ENCODE peak calls at places on chromosome 9, in four cellular contexts. F, E, A and Q are unnamed samples. For H3K79me2, the result is how much of the 10 kb centered on the place peaks cover.

GRCh38 chr9:84669293-84670105 is at the start of gene NTRK2:
- DNase-seq in A (no peak), E (peak), F (peak), Q (no peak)

GRCh38 chr9:6782378-6782777 is 24.6 kb downstream of the KDM4C start:
- DNase-seq in F (no peak), A (no peak), E (no peak), Q (no peak)

GRCh38 chr9:74277532-74277931 is 219.6 kb upstream of the RORB start:
- DNase-seq in F (no peak), A (no peak), E (no peak), Q (no peak)

GRCh38 chr9:21744874-21745273 is 57.6 kb upstream of the MTAP start:
- DNase-seq in A (no peak), F (no peak), E (peak), Q (no peak)

GRCh38 chr9:96487030-96487396 is 37.0 kb downstream of the HABP4 start:
- DNase-seq in F (no peak), E (no peak), A (no peak), Q (no peak)

GRCh38 chr9:92001244-92001643 is 51.2 kb upstream of the ROR2 start:
- DNase-seq in A (no peak), E (peak), F (no peak), Q (no peak)

GRCh38 chr9:137163101-137163661 is 6.7 kb downstream of the LRRC26 start:
- DNase-seq in A (peak), E (peak), F (no peak), Q (no peak)

GRCh38 chr9:9102295-9102694 is 1302.7 kb upstream of the DMAC1 start:
- DNase-seq in F (no peak), A (no peak), E (no peak), Q (no peak)

GRCh38 chr9:76987594-76988200 is 31.8 kb upstream of the FOXB2 start:
- DNase-seq in E (peak), A (peak), F (peak), Q (peak)

GRCh38 chr9:76516871-76517270 is 57.9 kb downstream of the GCNT1 start:
- DNase-seq in E (no peak), A (no peak), F (no peak), Q (no peak)

GRCh38 chr9:114790521-114790920 is 15.3 kb downstream of the TNFSF15 start:
- DNase-seq in A (no peak), E (no peak), F (peak), Q (no peak)

GRCh38 chr9:91900057-91900816 is 49.8 kb downstream of the ROR2 start:
- DNase-seq in E (peak), F (no peak), A (no peak), Q (no peak)

GRCh38 chr9:91421022-91421765 is 2.4 kb downstream of the NFIL3 start:
- DNase-seq in E (peak), A (no peak), F (no peak), Q (no peak)

GRCh38 chr9:94631599-94631998 is 7.7 kb downstream of the FBP1 start:
- DNase-seq in E (no peak), A (no peak), F (no peak), Q (no peak)

GRCh38 chr9:20838218-20838617 is 154.2 kb downstream of the FOCAD start:
- DNase-seq in E (peak), F (peak), A (no peak), Q (no peak)

GRCh38 chr9:131266301-131267229 is 9.7 kb downstream of the FAM78A start:
- DNase-seq in A (no peak), F (no peak), E (no peak), Q (no peak)

GRCh38 chr9:105694848-105695581 is 674 bp downstream of the TMEM38B start:
- DNase-seq in E (peak), F (peak), A (no peak), Q (peak)

GRCh38 chr9:33139421-33140228 is 27.5 kb downstream of the B4GALT1 start:
- DNase-seq in F (peak), E (peak), A (no peak), Q (no peak)

GRCh38 chr9:115212832-115213231 is 94.9 kb upstream of the TNC start:
- DNase-seq in E (no peak), A (no peak), F (no peak), Q (peak)

GRCh38 chr9:123460091-123460490 is 104.1 kb downstream of the CRB2 start:
- DNase-seq in F (peak), E (peak), A (no peak), Q (no peak)

GRCh38 chr9:35914307-35914807 is 5.1 kb downstream of the SPAAR start:
- DNase-seq in E (peak), F (no peak), A (no peak), Q (peak)

GRCh38 chr9:126953089-126953809 is 38.7 kb downstream of the RALGPS1 start:
- DNase-seq in F (peak), E (peak), A (no peak), Q (no peak)

GRCh38 chr9:128051932-128052734 is 15.0 kb downstream of the NAIF1 start:
- DNase-seq in A (peak), E (no peak), F (no peak), Q (peak)

GRCh38 chr9:123562844-123563346 is 206.9 kb downstream of the CRB2 start:
- DNase-seq in E (peak), F (peak), A (no peak), Q (no peak)

GRCh38 chr9:70260007-70260443 is 1.2 kb downstream of the SMC5 start:
- DNase-seq in E (no peak), F (no peak), A (no peak), Q (no peak)

GRCh38 chr9:21688108-21689102 is 114.0 kb upstream of the MTAP start:
- DNase-seq in A (no peak), E (peak), F (peak), Q (no peak)

GRCh38 chr9:75588808-75589207 is 301.7 kb upstream of the PCSK5 start:
- DNase-seq in F (no peak), E (peak), A (no peak), Q (peak)

GRCh38 chr9:133930046-133931015 is 61.8 kb downstream of the VAV2 start:
- DNase-seq in F (no peak), A (no peak), E (no peak), Q (no peak)

GRCh38 chr9:115369322-115369957 is 251.5 kb upstream of the TNC start:
- DNase-seq in F (peak), A (no peak), E (peak), Q (no peak)

DNA sequence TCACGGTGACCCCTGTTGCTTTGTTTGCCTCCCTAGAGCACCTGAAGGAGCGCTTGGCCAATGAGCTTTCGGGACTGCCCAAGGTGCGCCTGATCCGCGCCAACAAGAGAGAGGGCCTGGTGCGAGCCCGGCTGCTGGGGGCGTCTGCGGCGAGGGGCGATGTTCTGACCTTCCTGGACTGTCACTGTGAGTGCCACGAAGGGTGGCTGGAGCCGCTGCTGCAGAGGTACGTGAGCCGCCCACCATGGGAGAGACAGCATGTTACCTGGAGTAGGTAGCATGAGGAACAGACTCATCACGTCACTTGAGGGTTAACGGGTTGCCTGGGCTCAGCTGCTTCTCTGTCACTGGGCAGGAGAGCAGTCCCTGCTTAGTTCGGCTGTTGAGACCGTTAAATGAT is 19.2 kb downstream of the GALNT12 start:
- DNase-seq in E (no peak), A (no peak), F (no peak), Q (no peak)
- H3K79me2 ChIP-seq in E (under half), A (under half), F (under half), Q (under half)

GRCh38 chr9:89425024-89425805 is 72.7 kb downstream of the SEMA4D start:
- DNase-seq in A (no peak), F (no peak), E (no peak), Q (no peak)
- H3K79me2 ChIP-seq in A (under half), F (under half), E (under half), Q (under half)

GRCh38 chr9:130001185-130001584 is 41.8 kb downstream of the FNBP1 start:
- DNase-seq in E (no peak), F (no peak), A (no peak), Q (no peak)
- H3K79me2 ChIP-seq in E (half or more), F (under half), A (under half), Q (half or more)

GRCh38 chr9:2055203-2055658 is 40.1 kb downstream of the SMARCA2 start:
- DNase-seq in A (no peak), E (peak), F (peak), Q (no peak)
- H3K79me2 ChIP-seq in A (under half), E (under half), F (under half), Q (under half)

GRCh38 chr9:37333288-37333687 is 89.2 kb upstream of the GRHPR start:
- DNase-seq in F (no peak), E (peak), A (no peak), Q (peak)

GRCh38 chr9:37329576-37329975 is 92.9 kb upstream of the GRHPR start:
- DNase-seq in F (peak), A (no peak), E (peak), Q (peak)

GRCh38 chr9:37332581-37332980 is 89.9 kb upstream of the GRHPR start:
- DNase-seq in A (no peak), F (no peak), E (no peak), Q (no peak)

GRCh38 chr9:37328561-37329227 is 93.8 kb upstream of the GRHPR start:
- DNase-seq in F (no peak), E (no peak), A (no peak), Q (no peak)

DNA sequence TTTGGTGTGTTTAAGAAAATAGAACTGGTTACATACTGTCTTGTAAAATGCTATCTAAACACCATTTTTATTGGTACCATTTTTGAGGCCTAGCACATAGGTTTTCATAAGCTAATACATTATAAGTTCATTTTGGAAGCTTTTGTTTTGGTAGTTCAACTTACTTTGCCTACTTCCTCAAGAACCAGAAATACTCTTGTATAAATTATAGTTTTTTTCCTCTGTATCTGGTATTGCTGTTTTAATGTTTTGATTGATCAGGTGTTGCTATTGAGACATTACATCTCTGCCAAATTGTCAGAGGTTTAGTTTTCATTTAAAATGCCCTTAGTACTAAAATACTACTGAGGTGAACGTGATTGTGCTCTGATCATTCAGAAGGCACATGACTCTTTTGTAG is 90.6 kb upstream of the GRHPR start:
- DNase-seq in A (no peak), F (no peak), E (no peak), Q (no peak)
- H3K79me2 ChIP-seq in A (under half), F (under half), E (under half), Q (half or more)

DNA sequence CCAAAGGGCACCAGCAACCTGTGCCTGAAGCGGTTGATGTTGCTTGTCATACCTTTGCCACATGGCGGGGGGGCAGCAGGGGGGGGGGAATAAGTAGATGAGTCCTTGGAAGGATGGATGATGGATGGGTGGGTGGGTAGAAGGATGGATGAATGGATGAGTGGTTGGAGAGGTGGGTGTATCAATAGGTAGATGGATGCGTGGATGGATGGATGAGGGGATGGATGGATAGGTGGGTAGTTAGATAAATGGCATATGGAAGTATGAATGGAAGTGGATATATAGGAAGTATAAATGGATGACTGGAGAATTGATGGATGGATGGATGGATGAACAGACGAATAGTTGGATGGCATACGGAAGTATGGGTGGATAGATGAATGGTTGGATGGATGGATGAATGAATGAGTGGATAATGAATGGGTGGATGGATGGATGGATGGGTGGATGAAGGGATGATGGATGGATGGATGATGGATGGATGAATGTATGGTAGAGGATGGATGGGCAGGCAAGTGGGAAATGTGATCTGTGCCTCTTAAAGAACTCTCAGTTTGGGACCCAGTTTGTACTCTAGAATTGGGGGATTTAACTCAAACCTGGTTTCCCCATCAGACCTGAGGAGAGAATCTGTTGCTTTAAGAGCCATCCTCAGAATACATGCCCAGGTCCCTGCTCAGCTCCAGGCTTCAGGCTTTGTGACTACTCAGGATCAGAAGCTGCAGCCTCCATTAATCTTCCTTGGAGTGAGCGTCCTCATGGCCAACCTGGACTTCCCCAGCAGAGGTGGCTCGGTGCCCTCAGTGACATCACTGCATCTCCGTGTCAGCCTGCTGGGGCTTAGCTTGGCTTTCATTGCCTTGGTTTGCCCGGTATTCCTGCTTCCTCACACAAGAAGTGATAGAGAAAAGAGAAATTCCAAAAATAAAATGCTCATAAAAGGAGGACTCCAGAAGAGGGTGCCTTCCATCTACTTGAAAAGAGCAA is 27.6 kb upstream of the SUSD3 start:
- DNase-seq in E (peak), F (no peak), A (no peak), Q (no peak)
- H3K79me2 ChIP-seq in E (under half), F (under half), A (under half), Q (under half)